ENCODE peak calls at places on chromosomes 4 and X, in seven cellular contexts. One of them, this sample, is unnamed.

GRCh38 chrX:110600745-110601310 is 194.8 kb downstream of the CHRDL1 start:
- DNase-seq in pancreas: no peak
- DNase-seq in AG08396: no peak
- DNase-seq in activated naive CD4-positive, alpha-beta T cell treated with anti-CD3 and anti-CD28 coated beads, Interleukin-2, amount 10 ng/mL, durations not matched to agents 7 days and 5 days: no peak
- DNase-seq in fibroblast of the conjunctiva: no peak
- DNase-seq in glutamatergic neuron: peak
- DNase-seq in LoVo: no peak
- DNase-seq in this sample: no peak

GRCh38 chr4:46698891-46699290 is 210.2 kb downstream of the COX7B2 start:
- DNase-seq in pancreas: no peak
- DNase-seq in AG08396: no peak
- DNase-seq in activated naive CD4-positive, alpha-beta T cell treated with anti-CD3 and anti-CD28 coated beads, Interleukin-2, amount 10 ng/mL, durations not matched to agents 7 days and 5 days: no peak
- DNase-seq in fibroblast of the conjunctiva: no peak
- DNase-seq in glutamatergic neuron: no peak
- DNase-seq in LoVo: no peak
- DNase-seq in this sample: no peak

GRCh38 chr4:75892508-75892907 is 9.7 kb downstream of the PPEF2 start:
- DNase-seq in pancreas: no peak
- DNase-seq in AG08396: no peak
- DNase-seq in activated naive CD4-positive, alpha-beta T cell treated with anti-CD3 and anti-CD28 coated beads, Interleukin-2, amount 10 ng/mL, durations not matched to agents 7 days and 5 days: no peak
- DNase-seq in fibroblast of the conjunctiva: no peak
- DNase-seq in glutamatergic neuron: no peak
- DNase-seq in LoVo: no peak
- DNase-seq in this sample: no peak

GRCh38 chrX:40005290-40006011 is 92.3 kb downstream of the BCOR start:
- DNase-seq in pancreas: no peak
- DNase-seq in AG08396: no peak
- DNase-seq in activated naive CD4-positive, alpha-beta T cell treated with anti-CD3 and anti-CD28 coated beads, Interleukin-2, amount 10 ng/mL, durations not matched to agents 7 days and 5 days: peak
- DNase-seq in fibroblast of the conjunctiva: no peak
- DNase-seq in glutamatergic neuron: no peak
- DNase-seq in LoVo: no peak
- DNase-seq in this sample: no peak

GRCh38 chrX:85003655-85004244 is at the start of gene APOOL:
- DNase-seq in pancreas: peak
- DNase-seq in AG08396: peak
- DNase-seq in activated naive CD4-positive, alpha-beta T cell treated with anti-CD3 and anti-CD28 coated beads, Interleukin-2, amount 10 ng/mL, durations not matched to agents 7 days and 5 days: peak
- DNase-seq in fibroblast of the conjunctiva: peak
- DNase-seq in glutamatergic neuron: peak
- DNase-seq in LoVo: peak
- DNase-seq in this sample: peak

GRCh38 chr4:15878011-15878410 is 60.5 kb downstream of the FGFBP1 start:
- DNase-seq in pancreas: no peak
- DNase-seq in AG08396: no peak
- DNase-seq in activated naive CD4-positive, alpha-beta T cell treated with anti-CD3 and anti-CD28 coated beads, Interleukin-2, amount 10 ng/mL, durations not matched to agents 7 days and 5 days: no peak
- DNase-seq in fibroblast of the conjunctiva: no peak
- DNase-seq in glutamatergic neuron: no peak
- DNase-seq in LoVo: no peak
- DNase-seq in this sample: no peak

GRCh38 chr4:82398263-82398662 is 24.5 kb upstream of the HNRNPD start:
- DNase-seq in pancreas: no peak
- DNase-seq in AG08396: no peak
- DNase-seq in activated naive CD4-positive, alpha-beta T cell treated with anti-CD3 and anti-CD28 coated beads, Interleukin-2, amount 10 ng/mL, durations not matched to agents 7 days and 5 days: no peak
- DNase-seq in fibroblast of the conjunctiva: no peak
- DNase-seq in glutamatergic neuron: no peak
- DNase-seq in LoVo: no peak
- DNase-seq in this sample: no peak

GRCh38 chrX:51779306-51779705 is 36.1 kb downstream of the GSPT2 start:
- DNase-seq in pancreas: no peak
- DNase-seq in AG08396: no peak
- DNase-seq in activated naive CD4-positive, alpha-beta T cell treated with anti-CD3 and anti-CD28 coated beads, Interleukin-2, amount 10 ng/mL, durations not matched to agents 7 days and 5 days: no peak
- DNase-seq in fibroblast of the conjunctiva: no peak
- DNase-seq in glutamatergic neuron: no peak
- DNase-seq in LoVo: no peak
- DNase-seq in this sample: no peak

GRCh38 chrX:24248042-24248441 is 65.8 kb downstream of the SUPT20HL2 start:
- DNase-seq in pancreas: no peak
- DNase-seq in AG08396: no peak
- DNase-seq in activated naive CD4-positive, alpha-beta T cell treated with anti-CD3 and anti-CD28 coated beads, Interleukin-2, amount 10 ng/mL, durations not matched to agents 7 days and 5 days: no peak
- DNase-seq in fibroblast of the conjunctiva: no peak
- DNase-seq in glutamatergic neuron: no peak
- DNase-seq in LoVo: no peak
- DNase-seq in this sample: no peak

GRCh38 chrX:119606508-119607389 is 525 bp upstream of the NKRF start:
- DNase-seq in pancreas: no peak
- DNase-seq in AG08396: peak
- DNase-seq in activated naive CD4-positive, alpha-beta T cell treated with anti-CD3 and anti-CD28 coated beads, Interleukin-2, amount 10 ng/mL, durations not matched to agents 7 days and 5 days: no peak
- DNase-seq in fibroblast of the conjunctiva: no peak
- DNase-seq in glutamatergic neuron: no peak
- DNase-seq in LoVo: no peak
- DNase-seq in this sample: peak

GRCh38 chrX:67607436-67607835 is 63.6 kb downstream of the AR start:
- DNase-seq in pancreas: no peak
- DNase-seq in AG08396: no peak
- DNase-seq in activated naive CD4-positive, alpha-beta T cell treated with anti-CD3 and anti-CD28 coated beads, Interleukin-2, amount 10 ng/mL, durations not matched to agents 7 days and 5 days: no peak
- DNase-seq in fibroblast of the conjunctiva: peak
- DNase-seq in glutamatergic neuron: no peak
- DNase-seq in LoVo: no peak
- DNase-seq in this sample: no peak

GRCh38 chrX:129980043-129980442 is 2.4 kb upstream of the BCORL1 start:
- DNase-seq in pancreas: peak
- DNase-seq in AG08396: no peak
- DNase-seq in activated naive CD4-positive, alpha-beta T cell treated with anti-CD3 and anti-CD28 coated beads, Interleukin-2, amount 10 ng/mL, durations not matched to agents 7 days and 5 days: peak
- DNase-seq in fibroblast of the conjunctiva: no peak
- DNase-seq in glutamatergic neuron: no peak
- DNase-seq in LoVo: no peak
- DNase-seq in this sample: no peak

GRCh38 chr4:127214001-127214400 is 418.8 kb upstream of the INTU start:
- DNase-seq in pancreas: no peak
- DNase-seq in AG08396: no peak
- DNase-seq in activated naive CD4-positive, alpha-beta T cell treated with anti-CD3 and anti-CD28 coated beads, Interleukin-2, amount 10 ng/mL, durations not matched to agents 7 days and 5 days: no peak
- DNase-seq in fibroblast of the conjunctiva: no peak
- DNase-seq in glutamatergic neuron: no peak
- DNase-seq in LoVo: no peak
- DNase-seq in this sample: no peak

GRCh38 chrX:48747415-48748026 is 14.0 kb upstream of the GLOD5 start:
- DNase-seq in pancreas: no peak
- DNase-seq in AG08396: no peak
- DNase-seq in activated naive CD4-positive, alpha-beta T cell treated with anti-CD3 and anti-CD28 coated beads, Interleukin-2, amount 10 ng/mL, durations not matched to agents 7 days and 5 days: no peak
- DNase-seq in fibroblast of the conjunctiva: no peak
- DNase-seq in glutamatergic neuron: peak
- DNase-seq in LoVo: no peak
- DNase-seq in this sample: no peak

GRCh38 chr4:76950052-76950845 is 697 bp downstream of the SEPTIN11 start:
- DNase-seq in pancreas: peak
- DNase-seq in AG08396: peak
- DNase-seq in activated naive CD4-positive, alpha-beta T cell treated with anti-CD3 and anti-CD28 coated beads, Interleukin-2, amount 10 ng/mL, durations not matched to agents 7 days and 5 days: peak
- DNase-seq in fibroblast of the conjunctiva: no peak
- DNase-seq in glutamatergic neuron: peak
- DNase-seq in LoVo: peak
- DNase-seq in this sample: no peak

GRCh38 chr4:53477666-53478065 is 100.2 kb downstream of the FIP1L1 start:
- DNase-seq in pancreas: no peak
- DNase-seq in AG08396: no peak
- DNase-seq in activated naive CD4-positive, alpha-beta T cell treated with anti-CD3 and anti-CD28 coated beads, Interleukin-2, amount 10 ng/mL, durations not matched to agents 7 days and 5 days: no peak
- DNase-seq in fibroblast of the conjunctiva: no peak
- DNase-seq in glutamatergic neuron: no peak
- DNase-seq in LoVo: no peak
- DNase-seq in this sample: no peak

GRCh38 chr4:38174811-38175210 is 214.6 kb downstream of the PTTG2 start:
- DNase-seq in pancreas: no peak
- DNase-seq in AG08396: no peak
- DNase-seq in activated naive CD4-positive, alpha-beta T cell treated with anti-CD3 and anti-CD28 coated beads, Interleukin-2, amount 10 ng/mL, durations not matched to agents 7 days and 5 days: no peak
- DNase-seq in fibroblast of the conjunctiva: no peak
- DNase-seq in glutamatergic neuron: no peak
- DNase-seq in LoVo: no peak
- DNase-seq in this sample: no peak

GRCh38 chr4:62193726-62194125 is 993.6 kb downstream of the ADGRL3 start:
- DNase-seq in pancreas: no peak
- DNase-seq in AG08396: no peak
- DNase-seq in activated naive CD4-positive, alpha-beta T cell treated with anti-CD3 and anti-CD28 coated beads, Interleukin-2, amount 10 ng/mL, durations not matched to agents 7 days and 5 days: no peak
- DNase-seq in fibroblast of the conjunctiva: no peak
- DNase-seq in glutamatergic neuron: no peak
- DNase-seq in LoVo: no peak
- DNase-seq in this sample: no peak

GRCh38 chr4:56657818-56658217 is 23.3 kb downstream of the HOPX start:
- DNase-seq in pancreas: no peak
- DNase-seq in AG08396: no peak
- DNase-seq in activated naive CD4-positive, alpha-beta T cell treated with anti-CD3 and anti-CD28 coated beads, Interleukin-2, amount 10 ng/mL, durations not matched to agents 7 days and 5 days: no peak
- DNase-seq in fibroblast of the conjunctiva: no peak
- DNase-seq in glutamatergic neuron: no peak
- DNase-seq in LoVo: no peak
- DNase-seq in this sample: no peak

GRCh38 chr4:176358083-176358469 is 38.3 kb downstream of the SPCS3 start:
- DNase-seq in pancreas: no peak
- DNase-seq in AG08396: no peak
- DNase-seq in activated naive CD4-positive, alpha-beta T cell treated with anti-CD3 and anti-CD28 coated beads, Interleukin-2, amount 10 ng/mL, durations not matched to agents 7 days and 5 days: no peak
- DNase-seq in fibroblast of the conjunctiva: no peak
- DNase-seq in glutamatergic neuron: no peak
- DNase-seq in LoVo: no peak
- DNase-seq in this sample: no peak

GRCh38 chr4:155319506-155319905 is 57.3 kb downstream of the MAP9 start:
- DNase-seq in pancreas: no peak
- DNase-seq in AG08396: no peak
- DNase-seq in activated naive CD4-positive, alpha-beta T cell treated with anti-CD3 and anti-CD28 coated beads, Interleukin-2, amount 10 ng/mL, durations not matched to agents 7 days and 5 days: no peak
- DNase-seq in fibroblast of the conjunctiva: no peak
- DNase-seq in glutamatergic neuron: no peak
- DNase-seq in LoVo: no peak
- DNase-seq in this sample: no peak

GRCh38 chr4:125420499-125420898 is 105.7 kb downstream of the FAT4 start:
- DNase-seq in pancreas: no peak
- DNase-seq in AG08396: no peak
- DNase-seq in activated naive CD4-positive, alpha-beta T cell treated with anti-CD3 and anti-CD28 coated beads, Interleukin-2, amount 10 ng/mL, durations not matched to agents 7 days and 5 days: no peak
- DNase-seq in fibroblast of the conjunctiva: no peak
- DNase-seq in glutamatergic neuron: no peak
- DNase-seq in LoVo: no peak
- DNase-seq in this sample: no peak

GRCh38 chrX:3717742-3718420 is 4.4 kb upstream of the PRKX start:
- DNase-seq in pancreas: no peak
- DNase-seq in AG08396: no peak
- DNase-seq in activated naive CD4-positive, alpha-beta T cell treated with anti-CD3 and anti-CD28 coated beads, Interleukin-2, amount 10 ng/mL, durations not matched to agents 7 days and 5 days: no peak
- DNase-seq in fibroblast of the conjunctiva: no peak
- DNase-seq in glutamatergic neuron: no peak
- DNase-seq in LoVo: no peak
- DNase-seq in this sample: no peak

GRCh38 chrX:140346711-140347110 is 158.2 kb downstream of the SOX3 start:
- DNase-seq in pancreas: no peak
- DNase-seq in AG08396: no peak
- DNase-seq in activated naive CD4-positive, alpha-beta T cell treated with anti-CD3 and anti-CD28 coated beads, Interleukin-2, amount 10 ng/mL, durations not matched to agents 7 days and 5 days: no peak
- DNase-seq in fibroblast of the conjunctiva: no peak
- DNase-seq in glutamatergic neuron: no peak
- DNase-seq in LoVo: no peak
- DNase-seq in this sample: no peak

GRCh38 chr4:182062936-182063335 is 180.3 kb upstream of the TENM3 start:
- DNase-seq in pancreas: no peak
- DNase-seq in AG08396: peak
- DNase-seq in activated naive CD4-positive, alpha-beta T cell treated with anti-CD3 and anti-CD28 coated beads, Interleukin-2, amount 10 ng/mL, durations not matched to agents 7 days and 5 days: no peak
- DNase-seq in fibroblast of the conjunctiva: peak
- DNase-seq in glutamatergic neuron: no peak
- DNase-seq in LoVo: peak
- DNase-seq in this sample: no peak

GRCh38 chr4:73770917-73771316 is 30.5 kb downstream of the CXCL8 start:
- DNase-seq in pancreas: peak
- DNase-seq in AG08396: no peak
- DNase-seq in activated naive CD4-positive, alpha-beta T cell treated with anti-CD3 and anti-CD28 coated beads, Interleukin-2, amount 10 ng/mL, durations not matched to agents 7 days and 5 days: no peak
- DNase-seq in fibroblast of the conjunctiva: no peak
- DNase-seq in glutamatergic neuron: no peak
- DNase-seq in LoVo: no peak
- DNase-seq in this sample: no peak

GRCh38 chr4:184409911-184410692 is 64.2 kb downstream of the IRF2 start:
- DNase-seq in pancreas: no peak
- DNase-seq in AG08396: no peak
- DNase-seq in activated naive CD4-positive, alpha-beta T cell treated with anti-CD3 and anti-CD28 coated beads, Interleukin-2, amount 10 ng/mL, durations not matched to agents 7 days and 5 days: peak
- DNase-seq in fibroblast of the conjunctiva: no peak
- DNase-seq in glutamatergic neuron: no peak
- DNase-seq in LoVo: no peak
- DNase-seq in this sample: no peak

GRCh38 chrX:2690856-2691542 is at the start of gene CD99:
- DNase-seq in pancreas: peak
- DNase-seq in AG08396: peak
- DNase-seq in activated naive CD4-positive, alpha-beta T cell treated with anti-CD3 and anti-CD28 coated beads, Interleukin-2, amount 10 ng/mL, durations not matched to agents 7 days and 5 days: peak
- DNase-seq in fibroblast of the conjunctiva: peak
- DNase-seq in glutamatergic neuron: peak
- DNase-seq in LoVo: peak
- DNase-seq in this sample: no peak

GRCh38 chrX:12480956-12481355 is 310.3 kb upstream of the PRPS2 start:
- DNase-seq in pancreas: no peak
- DNase-seq in AG08396: no peak
- DNase-seq in activated naive CD4-positive, alpha-beta T cell treated with anti-CD3 and anti-CD28 coated beads, Interleukin-2, amount 10 ng/mL, durations not matched to agents 7 days and 5 days: no peak
- DNase-seq in fibroblast of the conjunctiva: no peak
- DNase-seq in glutamatergic neuron: no peak
- DNase-seq in LoVo: no peak
- DNase-seq in this sample: no peak

GRCh38 chr4:40038972-40039371 is 17.7 kb upstream of the N4BP2 start:
- DNase-seq in pancreas: peak
- DNase-seq in AG08396: peak
- DNase-seq in activated naive CD4-positive, alpha-beta T cell treated with anti-CD3 and anti-CD28 coated beads, Interleukin-2, amount 10 ng/mL, durations not matched to agents 7 days and 5 days: no peak
- DNase-seq in fibroblast of the conjunctiva: no peak
- DNase-seq in glutamatergic neuron: no peak
- DNase-seq in LoVo: no peak
- DNase-seq in this sample: no peak

GRCh38 chr4:181911420-181911819 is 331.8 kb upstream of the TENM3 start:
- DNase-seq in pancreas: no peak
- DNase-seq in AG08396: no peak
- DNase-seq in activated naive CD4-positive, alpha-beta T cell treated with anti-CD3 and anti-CD28 coated beads, Interleukin-2, amount 10 ng/mL, durations not matched to agents 7 days and 5 days: no peak
- DNase-seq in fibroblast of the conjunctiva: no peak
- DNase-seq in glutamatergic neuron: no peak
- DNase-seq in LoVo: no peak
- DNase-seq in this sample: no peak

GRCh38 chrX:129043138-129043537 is 480.2 kb downstream of the SMARCA1 start:
- DNase-seq in pancreas: no peak
- DNase-seq in AG08396: no peak
- DNase-seq in activated naive CD4-positive, alpha-beta T cell treated with anti-CD3 and anti-CD28 coated beads, Interleukin-2, amount 10 ng/mL, durations not matched to agents 7 days and 5 days: no peak
- DNase-seq in fibroblast of the conjunctiva: no peak
- DNase-seq in glutamatergic neuron: no peak
- DNase-seq in LoVo: no peak
- DNase-seq in this sample: no peak

GRCh38 chr4:2218436-2218835 is 23.5 kb downstream of the HAUS3 start:
- DNase-seq in pancreas: no peak
- DNase-seq in AG08396: no peak
- DNase-seq in activated naive CD4-positive, alpha-beta T cell treated with anti-CD3 and anti-CD28 coated beads, Interleukin-2, amount 10 ng/mL, durations not matched to agents 7 days and 5 days: no peak
- DNase-seq in fibroblast of the conjunctiva: no peak
- DNase-seq in glutamatergic neuron: no peak
- DNase-seq in LoVo: no peak
- DNase-seq in this sample: no peak

GRCh38 chrX:76555269-76555668 is 127.8 kb downstream of the MAGEE1 start:
- DNase-seq in pancreas: no peak
- DNase-seq in AG08396: no peak
- DNase-seq in activated naive CD4-positive, alpha-beta T cell treated with anti-CD3 and anti-CD28 coated beads, Interleukin-2, amount 10 ng/mL, durations not matched to agents 7 days and 5 days: no peak
- DNase-seq in fibroblast of the conjunctiva: no peak
- DNase-seq in glutamatergic neuron: no peak
- DNase-seq in LoVo: no peak
- DNase-seq in this sample: no peak

GRCh38 chr4:159515314-159516025 is 412.6 kb downstream of the RAPGEF2 start:
- DNase-seq in pancreas: no peak
- DNase-seq in AG08396: no peak
- DNase-seq in activated naive CD4-positive, alpha-beta T cell treated with anti-CD3 and anti-CD28 coated beads, Interleukin-2, amount 10 ng/mL, durations not matched to agents 7 days and 5 days: no peak
- DNase-seq in fibroblast of the conjunctiva: no peak
- DNase-seq in glutamatergic neuron: no peak
- DNase-seq in LoVo: no peak
- DNase-seq in this sample: no peak